ENCODE peak calls at places on chromosomes 5 and 9, in five cellular contexts. C is GM13976; R is EL; T is A172; Y is activated naive CD4-positive, alpha-beta T cell treated with anti-CD3 and anti-CD28 coated beads, Interleukin-2, amount 50 U/mL, for 72 hours. W is an unnamed sample.

GRCh38 chr9:68540712-68541535 is at the start of gene TMEM252:
- DNase-seq in C (no peak), R (no peak), T (no peak), Y (no peak), W (no peak)

GRCh38 chr9:5441043-5441442 is 3.3 kb upstream of the PLGRKT start:
- DNase-seq in C (no peak), R (peak; percentile 70), T (peak; percentile 43), Y (no peak), W (no peak)

GRCh38 chr9:35996358-35996970 is 38.5 kb upstream of the OR2S2 start:
- DNase-seq in C (no peak), R (peak; percentile 70), T (no peak), Y (no peak), W (no peak)

GRCh38 chr9:118961857-118962256 is 407.4 kb downstream of the BRINP1 start:
- DNase-seq in C (no peak), R (peak; percentile 86), T (peak; percentile 26), Y (no peak), W (no peak)

GRCh38 chr9:21995652-21996275 is 1.2 kb downstream of the CDKN2B-AS1 start:
- DNase-seq in C (peak; percentile 52), R (peak; percentile 66), T (no peak), Y (no peak), W (no peak)

GRCh38 chr5:143002459-143003327 is 232.5 kb downstream of the ARHGAP26 start:
- DNase-seq in C (peak; percentile 58), R (peak; percentile 77), T (peak; percentile 65), Y (no peak), W (peak; percentile 83)

GRCh38 chr9:123927625-123928308 is 2.2 kb downstream of the DENND1A start:
- DNase-seq in C (no peak), R (peak; percentile 79), T (peak; percentile 17), Y (no peak), W (no peak)

GRCh38 chr9:90835206-90835605 is 33.6 kb downstream of the SYK start:
- DNase-seq in C (no peak), R (no peak), T (no peak), Y (no peak), W (no peak)

GRCh38 chr9:114732842-114733241 is 50.9 kb upstream of the TEX48 start:
- DNase-seq in C (no peak), R (peak; percentile 24), T (peak; percentile 61), Y (no peak), W (no peak)

GRCh38 chr9:89430995-89431394 is 66.9 kb downstream of the SEMA4D start:
- DNase-seq in C (no peak), R (no peak), T (peak; percentile 20), Y (no peak), W (no peak)

GRCh38 chr5:5066276-5067186 is 73.6 kb upstream of the ADAMTS16 start:
- DNase-seq in C (no peak), R (peak; percentile 5), T (peak; percentile 28), Y (no peak), W (no peak)

GRCh38 chr5:168893231-168893630 is 314.1 kb upstream of the PANK3 start:
- DNase-seq in C (no peak), R (no peak), T (no peak), Y (no peak), W (no peak)

GRCh38 chr9:71609453-71609840 is 158.9 kb downstream of the CEMIP2 start:
- DNase-seq in C (no peak), R (peak; percentile 12), T (peak; percentile 7), Y (no peak), W (no peak)

GRCh38 chr9:72915659-72916058 is 37.2 kb downstream of the ALDH1A1 start:
- DNase-seq in C (no peak), R (no peak), T (no peak), Y (no peak), W (no peak)

GRCh38 chr9:136521541-136521940 is 24.3 kb downstream of the NOTCH1 start:
- DNase-seq in C (no peak), R (no peak), T (no peak), Y (no peak), W (peak; percentile 92)

GRCh38 chr5:72379936-72380335 is 59.8 kb downstream of the PTCD2 start:
- DNase-seq in C (no peak), R (peak; percentile 84), T (no peak), Y (no peak), W (no peak)

GRCh38 chr9:134325096-134325812 is 1.0 kb upstream of the RXRA start:
- DNase-seq in C (peak; percentile 66), R (peak; percentile 55), T (peak; percentile 31), Y (no peak), W (peak; percentile 57)

GRCh38 chr9:125049212-125049611 is 94.1 kb downstream of the SCAI start:
- DNase-seq in C (no peak), R (no peak), T (no peak), Y (no peak), W (no peak)

GRCh38 chr9:72292874-72293607 is 72.0 kb downstream of the ZFAND5 start:
- DNase-seq in C (no peak), R (peak; percentile 66), T (no peak), Y (no peak), W (peak; percentile 66)

GRCh38 chr5:1755321-1755949 is 44.2 kb downstream of the MRPL36 start:
- DNase-seq in C (no peak), R (no peak), T (no peak), Y (no peak), W (peak; percentile 33)

GRCh38 chr5:109837226-109837861 is 147.6 kb downstream of the MAN2A1 start:
- DNase-seq in C (no peak), R (no peak), T (no peak), Y (no peak), W (no peak)

GRCh38 chr9:33329117-33329563 is 38.8 kb downstream of the NFX1 start:
- DNase-seq in C (no peak), R (peak; percentile 97), T (peak; percentile 97), Y (no peak), W (no peak)

GRCh38 chr5:17221843-17222614 is 4.6 kb downstream of the BASP1 start:
- DNase-seq in C (no peak), R (no peak), T (no peak), Y (no peak), W (no peak)

GRCh38 chr9:80175286-80175906 is 603.6 kb downstream of the TLE4 start:
- DNase-seq in C (peak; percentile 20), R (peak; percentile 46), T (peak; percentile 40), Y (no peak), W (no peak)

GRCh38 chr5:157266286-157267007 is 524 bp downstream of the CYFIP2 start:
- DNase-seq in C (peak; percentile 70), R (no peak), T (no peak), Y (no peak), W (no peak)

GRCh38 chr5:106875591-106876297 is 795.0 kb downstream of the EFNA5 start:
- DNase-seq in C (peak; percentile 26), R (no peak), T (peak; percentile 34), Y (no peak), W (no peak)

GRCh38 chr9:68755051-68755450 is 50.0 kb downstream of the PIP5K1B start:
- DNase-seq in C (no peak), R (no peak), T (no peak), Y (no peak), W (no peak)

GRCh38 chr9:136596630-136597031 is 50.8 kb upstream of the NOTCH1 start:
- DNase-seq in C (no peak), R (no peak), T (no peak), Y (no peak), W (no peak)

GRCh38 chr5:140147460-140147859 is 21.7 kb downstream of the IGIP start:
- DNase-seq in C (no peak), R (no peak), T (no peak), Y (no peak), W (no peak)

GRCh38 chr5:139748505-139748826 is 47.1 kb upstream of the PSD2 start:
- DNase-seq in C (no peak), R (no peak), T (no peak), Y (no peak), W (no peak)

GRCh38 chr5:56080375-56081052 is 85.8 kb upstream of the IL6ST start:
- DNase-seq in C (no peak), R (no peak), T (no peak), Y (no peak), W (no peak)

W was measured in CD14-positive monocyte.